ENCODE peak calls at places on chromosomes 1 and 21, in seven cellular contexts. I is uterus; K is GM23248; M is CD8-positive, alpha-beta memory T cell; G is spleen; E is A673; H is Peyer's patch. V is an unnamed sample. For H3K4me1, the result is how much of the 10 kb centered on the place peaks cover.

GRCh38 chr1:150364231-150365003 is 470 bp downstream of the RPRD2 start:
- DNase-seq in H (peak), K (peak), M (peak), I (peak), G (peak), E (peak), V (peak)

GRCh38 chr1:40693425-40693824 is 1.9 kb downstream of the NFYC start:
- DNase-seq in I (no peak), M (no peak), K (no peak), H (no peak), G (no peak), E (no peak), V (no peak)

GRCh38 chr1:3598051-3598471 is 13.2 kb downstream of the MEGF6 start:
- DNase-seq in M (no peak), I (peak), E (no peak), K (no peak), H (no peak), G (no peak), V (no peak)

GRCh38 chr1:160366731-160367515 is at the start of gene NHLH1:
- DNase-seq in I (no peak), G (no peak), H (no peak), E (peak), K (no peak), M (no peak), V (no peak)

GRCh38 chr1:59985901-59986735 is 59.5 kb upstream of the CYP2J2 start:
- DNase-seq in I (no peak), G (no peak), H (no peak), M (no peak), E (peak), K (peak), V (no peak)

GRCh38 chr1:164678289-164678688 is 119.3 kb downstream of the PBX1 start:
- DNase-seq in E (no peak), I (no peak), H (no peak), K (peak), G (no peak), M (no peak), V (no peak)

GRCh38 chr1:79501153-79501552 is 494.6 kb upstream of the ADGRL4 start:
- DNase-seq in M (no peak), G (no peak), H (no peak), I (no peak), K (peak), E (no peak), V (no peak)

GRCh38 chr1:244171241-244171985 is 120.3 kb downstream of the ZBTB18 start:
- DNase-seq in G (no peak), I (no peak), K (peak), E (no peak), M (no peak), H (no peak), V (no peak)

GRCh38 chr1:16605532-16605931 is 7.8 kb downstream of the NBPF1 start:
- DNase-seq in K (no peak), E (no peak), H (no peak), G (peak), I (no peak), M (no peak), V (peak)

GRCh38 chr1:205810448-205811157 is 2.4 kb downstream of the SLC41A1 start:
- DNase-seq in H (no peak), G (no peak), I (no peak), E (peak), K (peak), M (no peak), V (no peak)

GRCh38 chr1:94056996-94057395 is 64.0 kb downstream of the ABCA4 start:
- DNase-seq in M (no peak), H (no peak), E (no peak), I (no peak), G (no peak), K (no peak), V (no peak)

GRCh38 chr1:9249263-9249533 is 14.6 kb downstream of the H6PD start:
- DNase-seq in K (no peak), I (no peak), H (no peak), M (no peak), E (no peak), G (no peak), V (no peak)
- H3K4me1 ChIP-seq in K (under half), I (under half), H (half or more), M (under half), E (under half), G (under half), V (under half)

GRCh38 chr1:90725341-90725960 is 8.3 kb upstream of the BARHL2 start:
- DNase-seq in E (no peak), H (no peak), I (no peak), G (no peak), M (no peak), K (peak), V (no peak)
- H3K4me3 ChIP-seq in E (peak), H (peak), I (no peak), G (peak), M (peak), K (peak), V (no peak)

GRCh38 chr21:45016491-45017375 is 57.6 kb upstream of the ADARB1 start:
- DNase-seq in H (no peak), M (no peak), K (no peak), G (peak), I (peak), E (no peak), V (no peak)
- H3K4me1 ChIP-seq in H (under half), M (under half), K (under half), G (under half), I (under half), E (under half), V (under half)

DNA sequence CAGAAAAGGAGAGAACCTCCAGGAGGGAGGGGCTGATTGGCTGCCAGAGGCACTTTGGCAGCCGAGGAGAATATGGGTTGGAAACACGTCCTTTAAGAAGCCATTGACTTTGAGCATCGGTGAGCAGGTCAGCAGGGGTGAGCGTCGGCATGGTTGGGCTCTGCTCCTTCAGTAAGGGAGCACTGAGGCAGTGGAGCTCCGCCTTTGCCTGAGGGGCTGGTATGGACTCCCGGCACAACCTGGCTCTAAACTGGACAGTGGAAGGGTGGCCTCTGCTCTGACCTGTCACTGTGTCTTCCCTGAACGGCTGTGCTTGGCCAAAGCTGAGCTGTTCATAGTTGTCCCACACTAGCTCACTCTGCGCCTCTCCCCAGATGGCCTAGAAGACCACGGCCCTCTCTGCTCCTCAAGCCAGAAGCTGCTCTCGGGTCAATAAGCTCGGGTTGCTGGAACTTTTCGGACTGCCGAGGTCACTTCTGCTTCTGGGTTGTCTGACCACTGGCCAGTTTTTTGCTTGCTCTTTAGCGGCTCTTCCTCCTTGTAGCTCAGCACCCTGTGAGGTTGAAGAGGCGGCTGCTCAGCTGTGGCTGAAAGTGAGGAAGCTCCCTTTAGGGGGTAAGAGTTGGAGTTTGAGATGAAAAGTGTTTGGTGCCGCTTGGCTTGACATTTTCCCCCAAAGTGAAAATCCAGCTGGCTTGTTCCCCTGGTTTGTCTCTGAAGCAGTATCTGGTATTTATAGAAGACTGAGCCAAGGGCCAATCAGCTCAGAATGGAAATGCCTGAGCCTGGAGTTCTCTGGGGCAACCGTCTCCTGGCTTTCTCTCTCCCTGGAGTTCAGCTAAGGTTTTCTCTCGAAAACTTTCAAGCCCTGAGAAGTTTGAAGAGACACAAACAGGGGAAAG is 72.3 kb downstream of the SYT6 start:
- DNase-seq in G (no peak), I (no peak), H (no peak), K (no peak), M (no peak), E (peak), V (no peak)
- H3K4me3 ChIP-seq in G (no peak), I (no peak), H (no peak), K (no peak), M (no peak), E (no peak), V (no peak)

GRCh38 chr1:62177621-62178020 is 17.0 kb upstream of the L1TD1 start:
- DNase-seq in K (no peak), E (no peak), G (no peak), I (no peak), H (no peak), M (no peak), V (no peak)
- H3K4me1 ChIP-seq in K (under half), E (under half), G (under half), I (under half), H (under half), M (under half), V (under half)

DNA sequence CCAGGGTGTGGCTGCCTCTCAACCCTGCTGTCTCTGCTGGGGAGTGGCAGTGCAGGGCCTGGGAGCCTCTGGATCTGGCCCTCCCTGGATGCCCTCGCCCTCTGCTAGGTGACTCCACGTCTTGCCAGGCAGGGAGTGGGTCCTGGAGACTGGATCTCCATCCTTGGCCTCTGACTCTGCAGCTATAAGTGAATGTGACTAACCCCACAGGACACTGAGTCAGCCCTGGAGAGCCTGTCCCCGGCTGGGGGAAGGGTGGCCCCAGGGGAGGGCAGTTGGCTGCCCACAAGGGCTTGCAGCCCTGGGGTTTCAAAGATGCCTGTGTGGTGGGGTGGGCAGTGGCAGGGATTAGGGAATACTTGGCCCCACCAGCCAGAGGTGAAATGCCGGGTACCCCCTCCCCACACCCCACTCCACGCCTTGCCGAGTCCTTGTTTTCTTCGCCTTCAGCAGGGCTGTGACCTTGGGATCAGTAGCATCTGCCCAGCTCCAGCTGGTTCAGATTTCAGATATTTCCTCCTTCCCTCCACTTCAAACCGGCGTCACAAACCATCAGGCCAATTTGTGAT is 1.9 kb upstream of the MYBPH start:
- DNase-seq in E (no peak), M (no peak), I (no peak), G (peak), H (no peak), K (peak), V (no peak)
- H3K4me3 ChIP-seq in E (no peak), M (no peak), I (no peak), G (no peak), H (no peak), K (no peak), V (no peak)

DNA sequence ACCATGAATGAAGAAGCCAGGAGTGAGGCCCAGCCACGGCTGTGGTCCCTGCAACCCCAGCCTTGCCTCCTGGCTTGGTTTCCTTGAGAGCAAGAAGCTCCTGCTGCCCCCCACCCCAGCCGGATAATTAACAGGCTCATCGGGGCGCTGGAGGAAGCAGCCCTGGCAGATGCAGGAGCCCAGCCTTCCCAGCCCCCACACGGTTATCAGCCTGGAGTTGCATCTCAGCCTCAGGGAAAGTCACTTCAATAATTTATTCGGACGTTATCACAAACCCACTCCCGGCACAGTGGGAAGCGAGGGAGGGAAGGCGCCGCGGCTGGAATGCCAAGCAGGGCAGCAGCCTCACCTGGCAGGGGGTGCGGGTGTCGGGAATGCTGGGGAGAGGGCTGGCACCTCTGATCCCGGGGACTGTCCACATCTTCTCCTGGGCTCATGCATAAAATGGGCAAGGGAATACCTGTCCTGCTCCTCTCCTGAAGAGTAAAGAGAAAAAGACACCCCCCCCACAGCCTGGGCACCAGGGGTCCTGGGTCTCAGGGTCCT is 43.3 kb upstream of the LRP8 start:
- DNase-seq in I (no peak), E (no peak), K (no peak), G (peak), M (no peak), H (peak), V (no peak)
- H3K4me1 ChIP-seq in I (under half), E (under half), K (under half), G (under half), M (under half), H (under half), V (under half)

GRCh38 chr1:226943927-226944326 is 3.8 kb downstream of the COQ8A start:
- DNase-seq in K (no peak), M (no peak), H (peak), E (no peak), G (no peak), I (no peak), V (no peak)
- H3K4me3 ChIP-seq in K (no peak), M (no peak), H (no peak), E (no peak), G (no peak), I (no peak), V (no peak)